ENCODE peak calls at places on chromosomes 11 and 22, in six cellular contexts. K is NCI-H1092, E is AG08396, F is HuH-7, S is substantia nigra, Q is T-helper 2 cell. W is an unnamed sample.

GRCh38 chr11:61080526-61080925 is 21.8 kb upstream of the CD5 start:
- DNase-seq in K (no peak), E (no peak), F (no peak), S (no peak), Q (no peak), W (no peak)

GRCh38 chr22:46054091-46054877 is 77.3 kb upstream of the WNT7B start:
- DNase-seq in K (no peak), E (peak; percentile 88), F (peak; percentile 70), S (no peak), Q (no peak), W (no peak)

GRCh38 chr11:66932543-66932942 is 25.6 kb downstream of the PC start:
- DNase-seq in K (no peak), E (no peak), F (no peak), S (no peak), Q (no peak), W (no peak)

GRCh38 chr11:78961938-78962701 is 387.5 kb upstream of the NARS2 start:
- DNase-seq in K (peak; percentile 92), E (peak; percentile 63), F (no peak), S (peak; percentile 15), Q (no peak), W (no peak)

GRCh38 chr11:37409124-37409523 is 811.1 kb upstream of the RAG2 start:
- DNase-seq in K (no peak), E (no peak), F (no peak), S (no peak), Q (no peak), W (no peak)

GRCh38 chr22:32444068-32444467 is 20.2 kb downstream of the BPIFC start:
- DNase-seq in K (peak; percentile 9), E (no peak), F (peak; percentile 25), S (no peak), Q (no peak), W (no peak)

GRCh38 chr11:73281201-73281741 is 9.1 kb downstream of the P2RY6 start:
- DNase-seq in K (no peak), E (no peak), F (no peak), S (no peak), Q (no peak), W (no peak)

GRCh38 chr11:106875013-106875412 is 143.3 kb downstream of the GUCY1A2 start:
- DNase-seq in K (no peak), E (no peak), F (no peak), S (no peak), Q (no peak), W (no peak)

GRCh38 chr11:39365809-39366436 is 2093.5 kb downstream of the LRRC4C start:
- DNase-seq in K (no peak), E (no peak), F (no peak), S (no peak), Q (no peak), W (no peak)

GRCh38 chr22:41815716-41816115 is 15.2 kb downstream of the CCDC134 start:
- DNase-seq in K (no peak), E (no peak), F (no peak), S (no peak), Q (no peak), W (no peak)

GRCh38 chr22:43154887-43155536 is 3.7 kb downstream of the TSPO start:
- DNase-seq in K (no peak), E (no peak), F (no peak), S (no peak), Q (no peak), W (no peak)

GRCh38 chr11:103013426-103013825 is 57.9 kb upstream of the MMP13 start:
- DNase-seq in K (no peak), E (no peak), F (no peak), S (no peak), Q (no peak), W (no peak)

GRCh38 chr11:75142714-75143419 is 8.0 kb upstream of the SLCO2B1 start:
- DNase-seq in K (no peak), E (peak; percentile 93), F (no peak), S (no peak), Q (no peak), W (peak; percentile 88)

GRCh38 chr11:57180141-57180561 is 1.6 kb upstream of the LRRC55 start:
- DNase-seq in K (no peak), E (no peak), F (no peak), S (no peak), Q (no peak), W (no peak)

GRCh38 chr11:100964400-100964799 is 165.2 kb downstream of the PGR start:
- DNase-seq in K (no peak), E (no peak), F (no peak), S (no peak), Q (no peak), W (no peak)

GRCh38 chr22:50011447-50012200 is 941 bp downstream of the IL17REL start:
- DNase-seq in K (no peak), E (no peak), F (no peak), S (no peak), Q (no peak), W (no peak)

GRCh38 chr22:31579835-31580242 is 82.2 kb downstream of the PISD start:
- DNase-seq in K (peak; percentile 76), E (no peak), F (peak; percentile 49), S (no peak), Q (no peak), W (no peak)

GRCh38 chr11:44470849-44471248 is 94.6 kb upstream of the CD82 start:
- DNase-seq in K (no peak), E (no peak), F (no peak), S (no peak), Q (no peak), W (no peak)

GRCh38 chr11:34360056-34360455 is 2.2 kb upstream of the ABTB2 start:
- DNase-seq in K (no peak), E (no peak), F (no peak), S (no peak), Q (no peak), W (no peak)

GRCh38 chr22:43343262-43343988 is at the start of gene SCUBE1:
- DNase-seq in K (peak; percentile 21), E (peak; percentile 88), F (peak; percentile 90), S (no peak), Q (peak; percentile 18), W (no peak)

W was measured in KG1.